ENCODE peak calls at places on chromosomes 4 and X, in ten cellular contexts. I is fibroblast of the aortic adventitia; B is iris pigment epithelial cell; N is GM19239; V is kidney epithelial cell; H is psoas muscle; F is NK-92 treated with Interleukin-12 subunit alpha and Interleukin-12 subunit beta, amount 100 ng/mL, for 24 hours; S is OCI-M1; K is activated CD4-positive, alpha-beta T cell treated with anti-CD3 and anti-CD28 coated beads, Interleukin-2, amount 50 U/mL, for 24 hours; R is stimulated activated CD8-positive, alpha-beta memory T cell treated with anti-CD3 and anti-CD28 coated beads, Interleukin-4, amount 100 ng/mL, for 1 hour. E is an unnamed sample.
A peak's percentile ranks its signal among the peaks of the same experiment; 100 is the strongest.

GRCh38 chr4:158597879-158598596 is 73.6 kb downstream of the C4orf46 start:
- DNase-seq in B (no peak), H (no peak), V (no peak), I (no peak), R (no peak), S (no peak), F (no peak), K (no peak), N (no peak), E (no peak)

GRCh38 chr4:152162331-152162697 is 373.6 kb downstream of the FBXW7 start:
- DNase-seq in N (no peak), B (no peak), S (no peak), R (no peak), H (no peak), F (no peak), I (peak; percentile 62), K (no peak), V (no peak), E (no peak)

GRCh38 chr4:133152801-133153526 is 3.9 kb downstream of the PCDH10 start:
- DNase-seq in F (no peak), R (no peak), K (no peak), N (no peak), H (no peak), V (no peak), B (no peak), I (no peak), S (no peak), E (peak; percentile 68)

GRCh38 chr4:78074747-78075146 is 17.6 kb downstream of the FRAS1 start:
- DNase-seq in N (no peak), S (peak; percentile 14), K (no peak), B (no peak), H (no peak), V (no peak), I (no peak), R (no peak), F (no peak), E (no peak)

GRCh38 chr4:185840201-185840600 is 28.2 kb upstream of the SORBS2 start:
- DNase-seq in H (no peak), R (no peak), S (no peak), B (peak; percentile 58), V (no peak), N (no peak), I (peak; percentile 10), K (no peak), F (no peak), E (no peak)

GRCh38 chrX:150692296-150692695 is 900 bp upstream of the MTMR1 start:
- DNase-seq in R (no peak), I (no peak), S (peak; percentile 9), V (no peak), N (no peak), H (no peak), B (no peak), F (no peak), K (no peak), E (no peak)

GRCh38 chr4:74320559-74321118 is 12.4 kb downstream of the EPGN start:
- DNase-seq in V (peak; percentile 63), F (no peak), R (no peak), N (no peak), I (peak; percentile 82), B (peak; percentile 64), K (no peak), H (no peak), S (peak; percentile 92), E (peak; percentile 23)

GRCh38 chr4:94390804-94391410 is 48.3 kb upstream of the HPGDS start:
- DNase-seq in K (peak; percentile 3), N (peak; percentile 3), S (peak; percentile 62), F (no peak), I (peak; percentile 34), B (no peak), H (no peak), V (no peak), R (no peak), E (peak; percentile 19)

GRCh38 chr4:48370260-48371134 is 29.2 kb downstream of the SLAIN2 start:
- DNase-seq in S (peak; percentile 8), F (no peak), I (no peak), B (no peak), V (no peak), K (no peak), R (no peak), H (no peak), N (no peak), E (no peak)

GRCh38 chr4:179748837-179749236 is 2306.6 kb upstream of the AGA start:
- DNase-seq in F (no peak), H (no peak), S (no peak), I (no peak), N (no peak), V (no peak), B (no peak), K (no peak), R (no peak), E (no peak)

GRCh38 chr4:67933755-67934154 is 29.5 kb downstream of the TMPRSS11A start:
- DNase-seq in B (peak; percentile 9), R (no peak), H (no peak), N (no peak), I (peak; percentile 50), V (no peak), F (no peak), S (peak; percentile 56), K (no peak), E (no peak)

GRCh38 chr4:85672116-85672515 is 197.2 kb downstream of the ARHGAP24 start:
- DNase-seq in R (no peak), S (no peak), V (no peak), B (no peak), I (no peak), N (no peak), K (no peak), H (no peak), F (no peak), E (no peak)

GRCh38 chr4:185642907-185643306 is 107.6 kb upstream of the PDLIM3 start:
- DNase-seq in V (no peak), N (no peak), R (no peak), F (no peak), I (no peak), S (no peak), B (no peak), K (no peak), H (no peak), E (no peak)

GRCh38 chr4:3851211-3851610 is 85.0 kb downstream of the ADRA2C start:
- DNase-seq in B (peak; percentile 6), S (no peak), V (no peak), K (no peak), F (no peak), R (no peak), N (no peak), I (no peak), H (no peak), E (no peak)

GRCh38 chrX:118726887-118727685 is at the start of gene IL13RA1:
- DNase-seq in N (no peak), F (no peak), K (no peak), H (peak; percentile 88), I (peak; percentile 65), R (no peak), V (peak; percentile 34), B (peak; percentile 87), S (peak; percentile 82), E (peak; percentile 32)

GRCh38 chr4:8478801-8479744 is 38.5 kb downstream of the TRMT44 start:
- DNase-seq in V (no peak), H (no peak), S (peak; percentile 74), K (no peak), N (no peak), F (no peak), B (peak; percentile 55), I (peak; percentile 15), R (no peak), E (no peak)

GRCh38 chrX:41468647-41469323 is 21.6 kb downstream of the NYX start:
- DNase-seq in R (no peak), H (peak; percentile 63), N (no peak), K (no peak), S (no peak), V (no peak), B (peak; percentile 47), F (no peak), I (peak; percentile 44), E (no peak)

GRCh38 chrX:13254076-13254785 is 65.6 kb downstream of the ATXN3L start:
- DNase-seq in I (peak; percentile 31), V (no peak), N (no peak), F (peak; percentile 9), S (peak; percentile 71), B (peak; percentile 82), K (no peak), H (no peak), R (no peak), E (no peak)

GRCh38 chrX:148771440-148771839 is 271.0 kb downstream of the AFF2 start:
- DNase-seq in K (no peak), B (no peak), S (no peak), I (peak; percentile 2), R (no peak), N (no peak), F (no peak), V (no peak), H (no peak), E (no peak)

GRCh38 chrX:13899607-13900006 is 82.7 kb upstream of the GPM6B start:
- DNase-seq in V (peak; percentile 54), S (no peak), B (peak; percentile 91), N (no peak), R (no peak), H (no peak), K (no peak), F (no peak), I (peak; percentile 98), E (peak; percentile 58)